ENCODE peak calls at places on chromosomes 4 and X, in nine cellular contexts. N is astrocyte of the cerebellum, L is lung microvascular endothelial cell, A is NT2/D1, V is B cell, Q is AG09309, H is SK-N-DZ, E is fibroblast of lung, B is NCI-H460. I is an unnamed sample.

GRCh38 chr4:72286185-72286584 is 254.4 kb downstream of the NPFFR2 start:
- DNase-seq in N (peak), L (peak), A (no peak), V (no peak), Q (no peak), H (no peak), E (peak), B (peak), I (no peak)

GRCh38 chr4:11669156-11669555 is 240.5 kb upstream of the HS3ST1 start:
- DNase-seq in N (no peak), L (peak), A (no peak), V (no peak), Q (no peak), H (no peak), E (no peak), B (no peak), I (peak)

GRCh38 chr4:8685831-8686230 is 93.3 kb downstream of the CPZ start:
- DNase-seq in N (no peak), L (no peak), A (no peak), V (no peak), Q (no peak), H (no peak), E (no peak), B (no peak), I (no peak)

GRCh38 chr4:159229164-159229563 is 126.3 kb downstream of the RAPGEF2 start:
- DNase-seq in N (peak), L (peak), A (no peak), V (no peak), Q (no peak), H (no peak), E (peak), B (peak), I (peak)

GRCh38 chr4:179671609-179672008 is 2229.4 kb upstream of the AGA start:
- DNase-seq in N (no peak), L (no peak), A (no peak), V (no peak), Q (no peak), H (no peak), E (peak), B (no peak), I (no peak)

GRCh38 chrX:49257074-49257790 is 7.3 kb downstream of the FOXP3 start:
- DNase-seq in N (no peak), L (no peak), A (no peak), V (no peak), Q (no peak), H (no peak), E (no peak), B (no peak), I (no peak)

GRCh38 chr4:186999676-187000075 is 276.0 kb upstream of the FAT1 start:
- DNase-seq in N (no peak), L (no peak), A (no peak), V (no peak), Q (peak), H (no peak), E (no peak), B (no peak), I (no peak)

GRCh38 chr4:14269824-14270223 is 642.3 kb upstream of the BOD1L1 start:
- DNase-seq in N (no peak), L (no peak), A (no peak), V (no peak), Q (no peak), H (no peak), E (no peak), B (no peak), I (no peak)

GRCh38 chr4:7808752-7809151 is 130.9 kb downstream of the AFAP1 start:
- DNase-seq in N (no peak), L (peak), A (no peak), V (no peak), Q (no peak), H (no peak), E (peak), B (no peak), I (no peak)

GRCh38 chr4:99655315-99656081 is 2.1 kb downstream of the C4orf54 start:
- DNase-seq in N (peak), L (peak), A (no peak), V (no peak), Q (peak), H (no peak), E (peak), B (peak), I (peak)

GRCh38 chr4:4430492-4431195 is 43.7 kb downstream of the NSG1 start:
- DNase-seq in N (peak), L (peak), A (peak), V (no peak), Q (peak), H (peak), E (peak), B (peak), I (peak)

GRCh38 chr4:182062936-182063335 is 180.3 kb upstream of the TENM3 start:
- DNase-seq in N (peak), L (no peak), A (no peak), V (no peak), Q (peak), H (no peak), E (peak), B (peak), I (no peak)